ENCODE peak calls at places on chromosomes 3 and 15, in ten cellular contexts. A is fibroblast of lung, O is esophagus muscularis mucosa, B is uterus, Q is left ventricle myocardium inferior, T is BJ, P is ovary, D is lower lobe of right lung, X is prostate gland, S is MM.1S. U is an unnamed sample.

GRCh38 chr3:157125101-157125500 is 34.8 kb downstream of the CCNL1 start:
- DNase-seq in D (no peak), B (no peak), Q (no peak), T (no peak), S (no peak), X (no peak), P (no peak), A (no peak), O (no peak), U (no peak)

GRCh38 chr3:107206141-107206540 is 171.1 kb upstream of the CCDC54 start:
- DNase-seq in B (no peak), S (peak; percentile 39), A (peak; percentile 83), X (no peak), T (no peak), O (no peak), Q (no peak), P (no peak), D (no peak), U (no peak)

GRCh38 chr3:171183042-171183441 is 156.5 kb upstream of the SLC2A2 start:
- DNase-seq in T (no peak), P (no peak), O (no peak), A (peak; percentile 38), S (no peak), Q (no peak), D (no peak), X (no peak), B (no peak), U (no peak)

GRCh38 chr15:65174491-65174890 is 10.7 kb downstream of the CLPX start:
- DNase-seq in S (no peak), X (no peak), P (no peak), B (no peak), A (no peak), Q (no peak), O (no peak), D (no peak), T (no peak), U (no peak)

GRCh38 chr15:64690008-64690407 is 85.4 kb downstream of the RBPMS2 start:
- DNase-seq in T (no peak), B (no peak), S (no peak), O (no peak), Q (no peak), D (no peak), P (no peak), A (no peak), X (no peak), U (no peak)

GRCh38 chr3:116034797-116035196 is 410.5 kb downstream of the LSAMP start:
- DNase-seq in T (no peak), D (no peak), X (no peak), Q (no peak), A (no peak), P (no peak), S (no peak), B (no peak), O (no peak), U (no peak)

GRCh38 chr3:62586356-62586755 is 213.0 kb upstream of the FEZF2 start:
- DNase-seq in S (no peak), B (no peak), T (no peak), X (no peak), A (peak; percentile 96), P (no peak), O (no peak), D (no peak), Q (no peak), U (no peak)

GRCh38 chr3:180600473-180600872 is 1.5 kb upstream of the TTC14 start:
- DNase-seq in D (no peak), S (no peak), X (no peak), A (no peak), Q (no peak), P (no peak), O (no peak), T (no peak), B (no peak), U (no peak)

GRCh38 chr3:38138347-38139190 is at the start of gene MYD88:
- DNase-seq in B (peak; percentile 77), D (peak; percentile 94), S (peak; percentile 81), A (peak; percentile 52), X (peak; percentile 79), T (peak; percentile 8), O (peak; percentile 97), Q (peak; percentile 88), P (peak; percentile 69), U (peak; percentile 88)

GRCh38 chr15:38474155-38474757 is 20.3 kb downstream of the FAM98B start:
- DNase-seq in T (peak; percentile 26), P (no peak), B (no peak), S (peak; percentile 42), X (peak; percentile 24), Q (no peak), D (no peak), O (no peak), A (peak; percentile 59), U (peak; percentile 17)

GRCh38 chr15:101003076-101003475 is 83.9 kb downstream of the LRRK1 start:
- DNase-seq in O (no peak), D (no peak), X (no peak), A (no peak), S (no peak), Q (no peak), B (no peak), P (no peak), T (no peak), U (no peak)

GRCh38 chr3:172918568-172919296 is 168.2 kb downstream of the ECT2 start:
- DNase-seq in T (no peak), O (no peak), S (no peak), A (no peak), B (no peak), D (no peak), Q (no peak), X (no peak), P (no peak), U (no peak)

GRCh38 chr3:23657647-23658046 is 148.1 kb upstream of the UBE2E1 start:
- DNase-seq in P (no peak), X (no peak), T (no peak), B (no peak), S (no peak), Q (no peak), D (no peak), O (no peak), A (no peak), U (no peak)

GRCh38 chr15:42919794-42920280 is 741 bp downstream of the TTBK2 start:
- DNase-seq in X (peak; percentile 22), S (peak; percentile 23), T (no peak), D (no peak), O (no peak), Q (no peak), A (peak; percentile 23), B (no peak), P (peak; percentile 11), U (no peak)

DNA sequence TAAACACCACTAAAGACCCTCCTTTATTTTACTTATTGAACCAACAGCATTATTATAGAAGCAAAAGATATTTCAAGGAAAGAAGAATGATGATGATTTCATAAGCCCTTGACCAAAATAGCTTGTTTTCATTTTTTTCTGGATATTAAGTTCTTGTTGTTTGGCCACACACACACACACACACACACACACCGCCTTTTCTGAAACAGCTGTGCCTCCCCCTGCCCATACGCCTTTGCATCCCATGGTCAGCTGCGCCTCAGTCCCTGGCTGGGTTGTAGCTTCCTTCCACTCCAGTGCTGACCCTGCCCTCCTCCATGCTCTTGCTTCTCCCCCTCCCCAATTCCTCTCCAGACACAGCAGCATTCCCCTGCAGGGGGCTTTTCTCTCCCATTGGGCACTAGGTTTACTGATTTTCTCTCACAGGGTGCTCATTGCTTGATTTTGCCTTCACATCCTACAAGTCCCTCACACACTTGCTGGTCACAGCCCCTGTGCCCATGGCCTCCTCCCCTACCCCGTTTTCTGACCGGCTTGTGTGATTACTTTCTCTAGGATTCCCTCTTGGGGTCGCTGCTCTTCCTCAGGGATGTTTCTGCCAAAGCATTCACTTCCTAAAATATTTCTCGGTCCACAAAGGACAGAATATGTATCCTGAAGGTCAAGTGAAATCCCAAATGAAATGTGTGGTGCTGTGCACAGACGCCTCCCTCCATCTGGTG is 18.4 kb downstream of the MESP1 start:
- DNase-seq in B (no peak), P (peak; percentile 33), S (no peak), O (no peak), D (no peak), Q (no peak), A (no peak), T (no peak), X (no peak), U (no peak)
- TF ChIP-seq CTCF in B (no peak), P (no peak), S (no peak), O (no peak), D (no peak), Q (no peak), A (no peak), T (no peak), X (no peak), U (no peak)

GRCh38 chr3:184011937-184012889 is 5.5 kb downstream of the ABCC5 start:
- DNase-seq in X (no peak), Q (no peak), B (no peak), O (no peak), S (no peak), D (no peak), A (no peak), P (no peak), T (no peak), U (no peak)
- H3K36me3 ChIP-seq in X (no peaks in the 10 kb centered on the region), Q (peaks cover 59% of the 10 kb centered on the region), B (no peaks in the 10 kb centered on the region), O (peaks cover 51% of the 10 kb centered on the region), S (no peaks in the 10 kb centered on the region), D (peaks cover 25% of the 10 kb centered on the region), A (no peaks in the 10 kb centered on the region), P (no peaks in the 10 kb centered on the region), T (peaks cover 1% of the 10 kb centered on the region), U (no peaks in the 10 kb centered on the region)

GRCh38 chr15:78914027-78914764 is 30.6 kb downstream of the CTSH start:
- DNase-seq in P (peak; percentile 69), S (no peak), B (peak; percentile 74), A (peak; percentile 39), T (peak; percentile 26), Q (no peak), D (no peak), X (peak; percentile 57), O (no peak), U (no peak)
- TF ChIP-seq CTCF in P (peak; percentile 35), S (no peak), B (peak; percentile 60), A (peak; percentile 45), T (peak; percentile 63), Q (peak; percentile 66), D (peak; percentile 47), X (peak; percentile 68), O (peak; percentile 39), U (no peak)

GRCh38 chr3:44932271-44932670 is 43.7 kb downstream of the ZDHHC3 start:
- DNase-seq in P (no peak), S (no peak), X (no peak), Q (no peak), T (no peak), A (no peak), B (no peak), O (no peak), D (no peak), U (no peak)

GRCh38 chr3:44931791-44932190 is 44.2 kb downstream of the ZDHHC3 start:
- DNase-seq in A (no peak), X (no peak), S (no peak), O (no peak), Q (no peak), B (no peak), D (no peak), P (no peak), T (no peak), U (no peak)

GRCh38 chr3:44932986-44933944 is 42.7 kb downstream of the ZDHHC3 start:
- DNase-seq in Q (no peak), D (no peak), B (no peak), S (no peak), O (no peak), P (no peak), T (no peak), A (no peak), X (no peak), U (no peak)

GRCh38 chr3:44929782-44930181 is 46.2 kb downstream of the ZDHHC3 start:
- DNase-seq in D (no peak), P (no peak), T (no peak), S (no peak), A (no peak), B (no peak), Q (no peak), X (no peak), O (no peak), U (no peak)

GRCh38 chr3:44930911-44931310 is 45.1 kb downstream of the ZDHHC3 start:
- DNase-seq in A (no peak), S (no peak), X (no peak), B (no peak), Q (no peak), P (no peak), T (no peak), O (no peak), D (no peak), U (no peak)
- H3K36me3 ChIP-seq in A (peaks cover 18% of the 10 kb centered on the region), S (no peaks in the 10 kb centered on the region), X (peaks cover 3% of the 10 kb centered on the region), B (no peaks in the 10 kb centered on the region), Q (peaks cover 74% of the 10 kb centered on the region), P (no peaks in the 10 kb centered on the region), T (peaks cover 22% of the 10 kb centered on the region), O (peaks cover 81% of the 10 kb centered on the region), D (peaks cover 86% of the 10 kb centered on the region), U (peaks cover 24% of the 10 kb centered on the region)